ENCODE peak calls at places on chromosomes 11 and 22, in nine cellular contexts. H is body of pancreas, E is HepG2, A is uterus, S is A549, T is ovary, D is IMR-90, C is heart left ventricle, G is K562. W is an unnamed sample.
A peak's percentile ranks its signal among the peaks of the same experiment; 100 is the strongest.

GRCh38 chr11:58186938-58187337 is 1.9 kb upstream of the OR9Q2 start:
- DNase-seq in S (no peak), G (no peak), T (no peak), C (no peak), A (no peak), H (no peak), D (no peak), E (no peak), W (no peak)

GRCh38 chr11:58513747-58514367 is 6.0 kb upstream of the OR5B21 start:
- DNase-seq in H (peak; percentile 58), A (no peak), E (peak; percentile 51), D (peak; percentile 76), S (peak; percentile 75), C (no peak), G (peak; percentile 26), T (no peak), W (no peak)

GRCh38 chr11:34639545-34639944 is 18.7 kb downstream of the EHF start:
- DNase-seq in S (peak; percentile 51), H (no peak), T (no peak), A (no peak), C (no peak), G (no peak), E (no peak), D (no peak), W (no peak)

GRCh38 chr22:19687561-19688300 is 26.6 kb upstream of the SEPTIN5 start:
- DNase-seq in E (no peak), T (no peak), G (peak; percentile 60), S (no peak), H (no peak), C (no peak), D (no peak), A (no peak), W (no peak)

GRCh38 chr22:40020956-40021355 is 26.2 kb downstream of the FAM83F start:
- DNase-seq in S (no peak), D (no peak), E (no peak), T (no peak), H (no peak), C (no peak), G (no peak), A (no peak), W (no peak)

GRCh38 chr11:118792642-118793124 is 1.7 kb upstream of the DDX6 start:
- DNase-seq in S (peak; percentile 93), G (peak; percentile 63), A (peak; percentile 83), E (peak; percentile 92), C (peak; percentile 76), D (peak; percentile 94), H (peak; percentile 91), T (peak; percentile 43), W (peak; percentile 37)

GRCh38 chr11:94664336-94664735 is 97.2 kb downstream of the PIWIL4 start:
- DNase-seq in D (no peak), C (no peak), H (peak; percentile 13), S (peak; percentile 5), E (no peak), G (no peak), A (no peak), T (no peak), W (no peak)

GRCh38 chr11:119957951-119958350 is 180.0 kb downstream of the TRIM29 start:
- DNase-seq in H (no peak), A (no peak), C (no peak), T (no peak), D (no peak), E (no peak), S (no peak), G (no peak), W (no peak)

GRCh38 chr22:25068701-25069100 is 116.2 kb downstream of the KIAA1671 start:
- DNase-seq in D (no peak), A (no peak), S (no peak), C (no peak), H (no peak), T (no peak), G (no peak), E (no peak), W (no peak)

GRCh38 chr22:49139492-49140151 is 688.1 kb downstream of the BRD1 start:
- DNase-seq in C (no peak), A (no peak), H (no peak), T (no peak), S (no peak), D (no peak), E (no peak), G (no peak), W (no peak)

GRCh38 chr11:45062974-45063635 is 83.3 kb upstream of the PRDM11 start:
- DNase-seq in D (no peak), S (no peak), E (no peak), G (no peak), T (no peak), A (no peak), C (no peak), H (no peak), W (no peak)

GRCh38 chr11:63888170-63889086 is 28.5 kb downstream of the RCOR2 start:
- DNase-seq in A (peak; percentile 58), D (peak; percentile 52), C (peak; percentile 68), T (peak; percentile 62), S (peak; percentile 32), G (peak; percentile 91), E (peak; percentile 81), H (peak; percentile 86), W (no peak)

DNA sequence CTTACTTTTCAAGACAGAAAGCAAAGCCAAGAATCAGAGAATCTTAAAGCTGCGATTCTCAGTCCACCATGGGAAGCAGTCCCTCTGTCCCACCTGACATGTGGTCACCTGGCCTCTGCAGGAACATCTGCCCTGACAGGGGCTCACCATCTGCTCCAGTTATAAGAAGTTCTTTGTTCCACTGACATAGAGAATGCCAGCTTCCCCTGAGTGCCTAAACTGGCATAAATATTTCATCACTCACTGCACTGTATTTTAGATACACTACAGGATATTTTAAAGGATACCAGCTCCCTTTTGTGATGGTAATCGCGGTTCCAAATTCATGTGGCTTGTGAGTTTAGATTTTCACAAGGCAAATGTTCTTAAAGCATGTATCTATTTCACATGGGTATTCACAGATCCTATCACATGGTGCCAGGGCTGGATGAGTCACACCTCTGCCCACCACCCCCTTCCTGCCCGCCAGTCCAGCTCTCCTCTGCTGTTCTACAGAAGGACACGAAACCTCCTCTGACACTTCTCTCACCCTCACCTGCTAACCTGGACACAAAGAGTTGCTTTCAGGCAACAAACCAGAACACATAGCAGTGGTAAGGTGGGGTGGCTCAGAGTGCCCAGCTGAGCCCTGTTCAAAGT is 105.5 kb downstream of the KCNC1 start:
- DNase-seq in E (no peak), S (no peak), C (no peak), A (no peak), D (peak; percentile 22), H (no peak), T (no peak), G (no peak), W (no peak)
- TF ChIP-seq POLR2A in E (no peak), S (no peak), C (no peak), A (no peak), D (no peak), H (no peak), T (no peak), G (no peak), W (no peak)

DNA sequence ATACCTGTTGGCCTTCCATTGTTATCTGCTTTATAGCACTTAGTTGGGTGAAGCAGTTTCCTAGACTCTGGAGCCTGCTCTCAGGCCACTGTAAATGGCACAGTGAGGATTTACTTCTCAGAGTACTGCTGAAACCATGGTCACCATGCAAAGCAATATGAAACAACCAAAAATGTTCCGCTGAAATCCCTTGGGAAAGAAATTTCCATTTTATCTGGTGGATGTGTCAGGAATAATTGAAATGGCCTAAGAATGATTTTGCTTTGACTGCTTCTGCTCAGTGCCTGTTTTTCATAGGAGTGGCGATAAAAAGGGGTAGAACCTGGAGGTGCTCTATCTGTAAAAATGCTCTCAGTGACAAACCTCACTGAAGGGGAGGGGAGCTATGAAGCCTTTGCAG is 651.7 kb upstream of the ANO5 start:
- DNase-seq in G (no peak), H (no peak), A (no peak), S (no peak), C (no peak), T (no peak), E (no peak), D (no peak), W (no peak)
- H3K27ac ChIP-seq in G (no peak overlapping the region), H (no peak overlapping the region), A (no peak overlapping the region), S (no peak overlapping the region), C (no peak overlapping the region), T (no peak overlapping the region), E (no peak overlapping the region), D (no peak overlapping the region), W (no peak overlapping the region)

GRCh38 chr11:113241190-113242051 is 73.0 kb upstream of the TTC12 start:
- DNase-seq in A (no peak), T (no peak), G (no peak), D (peak; percentile 1), C (no peak), E (no peak), S (no peak), H (no peak), W (no peak)

GRCh38 chr11:113240389-113240788 is 74.0 kb upstream of the TTC12 start:
- DNase-seq in A (no peak), T (no peak), G (no peak), H (no peak), E (no peak), S (no peak), D (no peak), C (no peak), W (no peak)

GRCh38 chr11:113242060-113242459 is 72.3 kb upstream of the TTC12 start:
- DNase-seq in G (no peak), C (no peak), E (no peak), T (no peak), D (no peak), S (no peak), H (no peak), A (no peak), W (no peak)

GRCh38 chr11:113238721-113239120 is 75.7 kb upstream of the TTC12 start:
- DNase-seq in G (no peak), D (no peak), T (no peak), C (no peak), E (no peak), A (no peak), H (no peak), S (no peak), W (no peak)

DNA sequence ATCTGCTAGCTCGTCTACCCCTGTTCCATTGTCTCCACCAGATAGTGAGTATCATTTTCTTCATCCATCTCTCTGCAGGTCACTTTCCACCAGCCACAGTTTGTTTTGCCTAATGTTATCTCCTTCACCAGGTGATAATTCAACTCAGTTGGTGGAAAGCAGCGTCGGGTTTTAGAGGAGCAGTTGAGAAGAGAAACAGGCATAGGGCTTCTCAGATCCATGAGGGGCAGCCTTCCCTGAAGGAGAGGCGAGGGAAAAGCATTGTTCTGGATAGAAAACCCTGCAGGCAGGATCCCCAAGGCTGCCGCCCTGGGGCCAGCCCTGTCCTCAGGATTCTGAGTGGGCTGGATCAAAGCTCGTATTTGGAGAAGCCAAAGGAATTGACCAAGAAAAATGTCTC is 73.6 kb upstream of the TTC12 start:
- DNase-seq in A (no peak), T (no peak), S (no peak), H (no peak), E (no peak), D (no peak), C (no peak), G (no peak), W (no peak)
- TF ChIP-seq CTCF in A (no peak), T (no peak), S (no peak), H (no peak), E (no peak), D (no peak), C (no peak), G (no peak), W (no peak)

DNA sequence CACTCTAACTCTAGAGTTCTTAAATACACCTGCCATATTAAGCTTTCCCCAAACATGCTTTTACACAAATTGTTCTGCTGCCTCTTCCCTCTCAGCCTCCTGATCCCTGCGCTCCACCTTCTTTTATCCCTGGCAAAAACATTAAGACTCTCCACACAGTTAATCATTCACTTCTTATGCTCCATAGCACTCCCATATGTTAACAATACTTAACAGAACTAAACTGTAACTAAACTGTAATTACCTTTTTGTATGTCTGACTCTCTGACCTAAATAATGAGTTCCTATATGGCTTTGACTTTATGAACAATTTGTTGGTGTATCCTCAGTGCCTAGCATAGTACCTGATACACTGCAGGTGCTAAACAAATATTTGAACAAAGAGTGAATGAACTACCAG is 71.8 kb downstream of the BTBD10 start:
- DNase-seq in G (no peak), T (no peak), E (no peak), C (no peak), H (no peak), D (no peak), S (no peak), A (no peak), W (no peak)
- TF ChIP-seq POLR2A in G (no peak), T (no peak), E (no peak), C (no peak), H (no peak), D (no peak), S (no peak), A (no peak), W (no peak)